ENCODE peak calls at places on chromosomes 2 and 18, in seven cellular contexts. V is GM23248, U is Karpas-422, M is HCT116, T is PC-3, N is PC-9, H is hepatocyte. Q is an unnamed sample.

GRCh38 chr18:22563098-22563707 is 145.5 kb upstream of the CTAGE1 start:
- DNase-seq in V (peak; percentile 93), U (peak; percentile 78), M (peak; percentile 74), T (peak; percentile 93), N (peak; percentile 68), H (peak; percentile 89), Q (peak; percentile 72)

GRCh38 chr18:12434541-12434929 is 26.8 kb downstream of the PRELID3A start:
- DNase-seq in V (no peak), U (no peak), M (no peak), T (no peak), N (no peak), H (no peak), Q (no peak)

GRCh38 chr2:75560768-75561565 is at the start of gene EVA1A:
- DNase-seq in V (peak; percentile 88), U (no peak), M (no peak), T (peak; percentile 72), N (peak; percentile 68), H (peak; percentile 72), Q (peak; percentile 81)

GRCh38 chr2:47551800-47552525 is 149.0 kb downstream of the MSH2 start:
- DNase-seq in V (no peak), U (no peak), M (no peak), T (no peak), N (no peak), H (no peak), Q (peak; percentile 40)

GRCh38 chr2:151343073-151343472 is 14.3 kb upstream of the TNFAIP6 start:
- DNase-seq in V (no peak), U (no peak), M (no peak), T (no peak), N (no peak), H (no peak), Q (no peak)

GRCh38 chr2:205758051-205758450 is 75.8 kb downstream of the NRP2 start:
- DNase-seq in V (peak; percentile 70), U (no peak), M (no peak), T (peak; percentile 64), N (peak; percentile 64), H (peak; percentile 54), Q (no peak)

GRCh38 chr2:27870724-27871123 is 19.5 kb downstream of the RBKS start:
- DNase-seq in V (no peak), U (no peak), M (no peak), T (peak; percentile 64), N (no peak), H (no peak), Q (no peak)

GRCh38 chr2:157264099-157264498 is 6.6 kb downstream of the GALNT5 start:
- DNase-seq in V (peak; percentile 80), U (no peak), M (no peak), T (no peak), N (no peak), H (no peak), Q (no peak)

GRCh38 chr2:26086779-26087178 is 52.9 kb downstream of the RAB10 start:
- DNase-seq in V (no peak), U (no peak), M (no peak), T (no peak), N (no peak), H (no peak), Q (no peak)

GRCh38 chr2:141968377-141968920 is 162.4 kb downstream of the LRP1B start:
- DNase-seq in V (peak; percentile 54), U (no peak), M (no peak), T (peak; percentile 43), N (no peak), H (no peak), Q (no peak)

GRCh38 chr18:43651067-43651466 is 373.8 kb upstream of the SYT4 start:
- DNase-seq in V (no peak), U (no peak), M (no peak), T (no peak), N (no peak), H (no peak), Q (no peak)

GRCh38 chr2:159788218-159788617 is 9.8 kb downstream of the CD302 start:
- DNase-seq in V (no peak), U (no peak), M (no peak), T (peak; percentile 88), N (peak; percentile 79), H (peak; percentile 33), Q (no peak)

GRCh38 chr2:223797811-223798721 is 39.3 kb downstream of the AP1S3 start:
- DNase-seq in V (peak; percentile 58), U (peak; percentile 93), M (no peak), T (peak; percentile 69), N (peak; percentile 73), H (peak; percentile 47), Q (peak; percentile 24)

GRCh38 chr18:35756506-35757117 is 175.1 kb downstream of the GALNT1 start:
- DNase-seq in V (peak; percentile 77), U (peak; percentile 93), M (peak; percentile 40), T (peak; percentile 51), N (peak; percentile 44), H (peak; percentile 74), Q (peak; percentile 83)

GRCh38 chr2:202269585-202269984 is 4.0 kb downstream of the NOP58 start:
- DNase-seq in V (peak; percentile 23), U (peak; percentile 50), M (no peak), T (no peak), N (no peak), H (no peak), Q (no peak)

GRCh38 chr2:116580209-116580608 is 1234.3 kb upstream of the DDX18 start:
- DNase-seq in V (no peak), U (no peak), M (no peak), T (no peak), N (no peak), H (no peak), Q (no peak)

GRCh38 chr18:62979172-62979571 is 263.8 kb downstream of the PHLPP1 start:
- DNase-seq in V (peak; percentile 78), U (no peak), M (no peak), T (peak; percentile 90), N (peak; percentile 65), H (no peak), Q (no peak)

DNA sequence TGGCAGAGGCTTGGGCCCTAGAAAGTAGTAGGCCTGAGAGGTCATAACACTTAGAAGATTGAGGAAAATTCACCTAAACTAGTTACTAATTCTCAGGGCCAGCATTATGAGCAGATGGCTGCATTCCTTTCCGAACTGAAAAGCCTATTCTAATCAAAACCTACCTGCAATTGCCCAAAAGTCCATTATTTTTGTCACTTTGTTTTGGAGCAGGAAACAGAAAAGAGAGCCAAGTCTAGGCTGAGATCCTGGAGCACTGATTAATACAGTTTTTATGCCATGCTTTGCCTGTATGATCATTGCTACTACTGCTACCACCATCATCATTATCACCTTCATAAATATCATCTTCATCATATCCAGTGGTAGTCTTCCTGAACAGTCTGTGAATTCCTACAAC is 14.7 kb downstream of the VSNL1 start:
- DNase-seq in V (no peak), U (no peak), M (no peak), T (no peak), N (no peak), H (no peak), Q (no peak)
- H3K9me2 ChIP-seq in V (no peaks in the 10 kb centered on the region), U (no peaks in the 10 kb centered on the region), M (no peaks in the 10 kb centered on the region), T (no peaks in the 10 kb centered on the region), N (no peaks in the 10 kb centered on the region), H (no peaks in the 10 kb centered on the region), Q (no peaks in the 10 kb centered on the region)

DNA sequence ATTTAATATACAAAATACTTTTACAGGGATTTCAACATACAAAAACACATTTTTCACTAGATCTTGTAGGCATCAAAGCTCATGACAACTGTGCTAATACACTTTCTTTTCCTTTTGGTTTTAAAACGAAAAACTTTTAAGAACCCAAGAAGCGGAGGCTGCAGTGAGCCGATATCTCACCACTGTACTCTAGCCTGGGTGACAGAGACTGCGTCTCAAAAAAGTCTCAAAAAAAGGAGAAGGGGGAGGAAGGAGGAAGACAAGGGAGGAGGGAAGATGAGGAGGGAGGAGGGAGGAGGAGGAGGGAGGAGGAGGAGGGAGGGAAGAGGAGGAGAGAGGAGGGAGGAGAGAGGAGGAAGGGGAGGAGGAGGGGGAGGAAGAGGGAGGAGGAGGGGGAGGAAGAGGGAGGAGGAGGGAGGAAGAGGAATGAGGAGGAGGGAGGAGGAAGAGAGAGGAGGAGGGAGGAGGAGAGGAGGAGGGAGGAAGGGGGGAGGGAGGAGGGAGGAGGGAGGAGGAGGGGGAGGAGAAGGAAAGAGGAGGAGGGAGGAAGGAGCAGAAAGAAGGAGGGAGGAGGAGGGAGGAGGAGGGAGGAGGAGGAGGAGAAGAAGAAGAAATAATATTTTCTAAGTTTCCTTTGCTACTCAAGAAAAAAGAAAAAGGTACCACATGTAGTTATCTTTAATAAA is 13.8 kb downstream of the ROCK2 start:
- DNase-seq in V (peak; percentile 45), U (peak; percentile 25), M (no peak), T (no peak), N (no peak), H (no peak), Q (no peak)
- H3K4me1 ChIP-seq in V (peaks cover 31% of the 10 kb centered on the region), U (no peaks in the 10 kb centered on the region), M (peaks cover 7% of the 10 kb centered on the region), T (peaks cover 22% of the 10 kb centered on the region), N (peaks cover 14% of the 10 kb centered on the region), H (peaks cover 5% of the 10 kb centered on the region), Q (peaks cover 3% of the 10 kb centered on the region)

DNA sequence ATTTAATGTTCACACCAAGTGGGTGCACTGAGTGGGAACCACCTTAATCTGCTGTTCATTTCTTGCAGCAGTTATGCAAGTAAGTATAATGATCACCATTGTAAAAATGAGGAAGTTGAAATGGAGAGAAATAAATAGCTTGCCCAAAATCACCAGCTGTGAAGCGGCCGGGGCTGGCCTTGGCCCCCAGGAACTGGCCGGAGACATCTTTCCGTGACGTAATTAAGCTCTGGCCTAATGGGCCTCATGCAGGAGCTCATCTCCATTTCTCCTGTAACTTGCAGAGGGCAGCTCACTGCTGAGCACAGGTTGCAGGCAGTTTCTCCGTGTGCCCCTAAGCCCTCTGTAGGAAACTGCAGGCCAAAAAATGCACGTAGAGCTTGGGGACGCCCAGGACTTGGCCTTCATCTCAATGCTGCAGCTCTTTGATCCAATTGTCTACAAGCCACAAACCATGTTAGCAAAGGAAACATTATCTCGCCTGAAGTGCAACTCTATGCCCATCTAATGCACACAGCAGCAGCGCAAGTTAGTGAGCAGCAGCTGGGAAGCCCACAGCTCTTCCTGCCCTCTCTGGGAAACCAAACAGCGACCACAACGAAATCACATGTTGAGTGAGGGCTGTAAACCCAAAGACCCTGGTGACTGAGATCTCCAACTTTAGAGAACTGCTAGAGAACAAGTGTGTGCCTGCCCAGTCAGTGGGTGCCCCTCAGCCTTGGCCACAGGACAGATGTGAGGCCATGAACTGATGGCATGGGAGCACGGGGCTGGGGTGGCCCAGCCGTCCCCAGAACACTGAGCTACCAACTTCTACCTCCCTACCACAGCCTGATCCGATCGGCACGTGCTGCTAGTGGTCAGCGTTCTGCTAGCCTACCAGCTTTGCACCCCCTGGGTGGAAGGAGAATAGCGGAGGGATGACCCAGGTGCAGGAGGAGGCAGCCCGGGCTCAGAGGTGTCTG is 28.8 kb downstream of the APCDD1 start:
- DNase-seq in V (no peak), U (peak; percentile 93), M (no peak), T (no peak), N (no peak), H (no peak), Q (no peak)
- H3K9me2 ChIP-seq in V (no peaks in the 10 kb centered on the region), U (no peaks in the 10 kb centered on the region), M (no peaks in the 10 kb centered on the region), T (no peaks in the 10 kb centered on the region), N (no peaks in the 10 kb centered on the region), H (no peaks in the 10 kb centered on the region), Q (no peaks in the 10 kb centered on the region)

DNA sequence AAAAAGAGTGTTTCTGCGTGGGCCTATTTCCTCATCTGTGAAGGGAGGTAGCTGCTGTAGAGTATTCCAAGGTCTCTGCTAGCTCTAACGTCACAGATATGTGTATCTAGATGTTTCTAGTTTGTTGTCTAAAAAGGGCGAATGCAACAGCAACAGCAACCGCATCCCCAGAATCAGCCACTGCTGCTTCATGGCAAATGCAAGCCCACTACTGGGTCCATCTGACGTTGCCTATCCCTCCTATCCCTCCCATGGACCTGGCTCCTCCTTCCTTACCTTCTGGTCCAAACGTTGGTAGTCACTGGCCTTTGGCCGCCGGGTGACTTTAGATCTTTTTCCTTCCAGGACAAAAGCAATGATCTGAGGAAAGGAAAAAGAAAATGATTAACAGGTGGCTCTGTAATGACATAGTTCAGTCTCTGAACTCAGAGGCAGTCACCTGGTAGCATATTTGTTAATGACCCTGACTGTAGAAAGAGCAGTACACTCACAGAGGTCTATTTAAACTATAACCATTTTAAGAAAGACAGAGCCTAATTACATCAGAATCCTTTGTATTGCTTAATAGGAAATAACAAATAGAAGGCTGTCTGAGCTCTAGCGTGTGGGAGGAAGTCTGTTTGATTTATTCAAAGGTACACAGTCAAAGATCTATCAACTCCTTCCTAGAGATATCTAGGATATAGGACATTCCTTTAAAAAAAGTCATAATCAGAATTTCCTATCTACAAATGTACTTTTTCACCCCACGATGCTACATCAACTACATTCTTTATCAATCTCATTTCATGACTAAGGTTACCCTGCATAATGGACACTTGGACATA is 2.9 kb downstream of the TGOLN2 start:
- DNase-seq in V (peak; percentile 60), U (no peak), M (no peak), T (no peak), N (peak; percentile 76), H (peak; percentile 74), Q (no peak)
- H3K4me1 ChIP-seq in V (peaks cover 16% of the 10 kb centered on the region), U (peaks cover 47% of the 10 kb centered on the region), M (peaks cover 21% of the 10 kb centered on the region), T (peaks cover 24% of the 10 kb centered on the region), N (peaks cover 30% of the 10 kb centered on the region), H (peaks cover 15% of the 10 kb centered on the region), Q (peaks cover 26% of the 10 kb centered on the region)

Q was measured in GM23338.